ENCODE peak calls at places on chromosomes 7 and 10, in four cellular contexts. One of them, this sample, is unnamed.

GRCh38 chr10:85614566-85614965 is 752.0 kb downstream of the GRID1 start:
- DNase-seq in CD8-positive, alpha-beta T cell: no peak
- DNase-seq in ascending aorta: no peak
- DNase-seq in stimulated activated CD4-positive, alpha-beta T cell treated with anti-CD3 and anti-CD28 coated beads, Interleukin-4, amount 100 ng/mL, for 4 hours: no peak
- DNase-seq in this sample: no peak

GRCh38 chr7:37065779-37066271 is 341.5 kb upstream of the AOAH start:
- DNase-seq in CD8-positive, alpha-beta T cell: no peak
- DNase-seq in ascending aorta: no peak
- DNase-seq in stimulated activated CD4-positive, alpha-beta T cell treated with anti-CD3 and anti-CD28 coated beads, Interleukin-4, amount 100 ng/mL, for 4 hours: peak; percentile 9
- DNase-seq in this sample: no peak

GRCh38 chr10:86365346-86366032 is 1.1 kb downstream of the GRID1 start:
- DNase-seq in CD8-positive, alpha-beta T cell: no peak
- DNase-seq in ascending aorta: no peak
- DNase-seq in stimulated activated CD4-positive, alpha-beta T cell treated with anti-CD3 and anti-CD28 coated beads, Interleukin-4, amount 100 ng/mL, for 4 hours: no peak
- DNase-seq in this sample: no peak

GRCh38 chr10:112797221-112797620 is 152.8 kb upstream of the TCF7L2 start:
- DNase-seq in CD8-positive, alpha-beta T cell: no peak
- DNase-seq in ascending aorta: no peak
- DNase-seq in stimulated activated CD4-positive, alpha-beta T cell treated with anti-CD3 and anti-CD28 coated beads, Interleukin-4, amount 100 ng/mL, for 4 hours: no peak
- DNase-seq in this sample: no peak

GRCh38 chr10:129105266-129105665 is 361.8 kb upstream of the MGMT start:
- DNase-seq in CD8-positive, alpha-beta T cell: no peak
- DNase-seq in ascending aorta: no peak
- DNase-seq in stimulated activated CD4-positive, alpha-beta T cell treated with anti-CD3 and anti-CD28 coated beads, Interleukin-4, amount 100 ng/mL, for 4 hours: no peak
- DNase-seq in this sample: no peak

GRCh38 chr10:1107679-1108078 is 51.5 kb downstream of the WDR37 start:
- DNase-seq in CD8-positive, alpha-beta T cell: no peak
- DNase-seq in ascending aorta: no peak
- DNase-seq in stimulated activated CD4-positive, alpha-beta T cell treated with anti-CD3 and anti-CD28 coated beads, Interleukin-4, amount 100 ng/mL, for 4 hours: no peak
- DNase-seq in this sample: no peak

GRCh38 chr10:33365871-33366411 is 31.5 kb upstream of the NRP1 start:
- DNase-seq in CD8-positive, alpha-beta T cell: no peak
- DNase-seq in ascending aorta: no peak
- DNase-seq in stimulated activated CD4-positive, alpha-beta T cell treated with anti-CD3 and anti-CD28 coated beads, Interleukin-4, amount 100 ng/mL, for 4 hours: no peak
- DNase-seq in this sample: peak; percentile 81

GRCh38 chr7:143519411-143520131 is 41.9 kb downstream of the TAS2R41 start:
- DNase-seq in CD8-positive, alpha-beta T cell: no peak
- DNase-seq in ascending aorta: no peak
- DNase-seq in stimulated activated CD4-positive, alpha-beta T cell treated with anti-CD3 and anti-CD28 coated beads, Interleukin-4, amount 100 ng/mL, for 4 hours: no peak
- DNase-seq in this sample: no peak

GRCh38 chr7:68699090-68699711 is 899.1 kb upstream of the AUTS2 start:
- DNase-seq in CD8-positive, alpha-beta T cell: no peak
- DNase-seq in ascending aorta: no peak
- DNase-seq in stimulated activated CD4-positive, alpha-beta T cell treated with anti-CD3 and anti-CD28 coated beads, Interleukin-4, amount 100 ng/mL, for 4 hours: no peak
- DNase-seq in this sample: no peak

GRCh38 chr7:27767374-27767773 is 27.4 kb downstream of the TAX1BP1 start:
- DNase-seq in CD8-positive, alpha-beta T cell: no peak
- DNase-seq in ascending aorta: no peak
- DNase-seq in stimulated activated CD4-positive, alpha-beta T cell treated with anti-CD3 and anti-CD28 coated beads, Interleukin-4, amount 100 ng/mL, for 4 hours: no peak
- DNase-seq in this sample: no peak

GRCh38 chr7:7843240-7843639 is 124.8 kb upstream of the RPA3 start:
- DNase-seq in CD8-positive, alpha-beta T cell: no peak
- DNase-seq in ascending aorta: no peak
- DNase-seq in stimulated activated CD4-positive, alpha-beta T cell treated with anti-CD3 and anti-CD28 coated beads, Interleukin-4, amount 100 ng/mL, for 4 hours: no peak
- DNase-seq in this sample: no peak

GRCh38 chr7:135745702-135746312 is 2.8 kb downstream of the FAM180A start:
- DNase-seq in CD8-positive, alpha-beta T cell: no peak
- DNase-seq in ascending aorta: peak; percentile 75
- DNase-seq in stimulated activated CD4-positive, alpha-beta T cell treated with anti-CD3 and anti-CD28 coated beads, Interleukin-4, amount 100 ng/mL, for 4 hours: no peak
- DNase-seq in this sample: no peak

GRCh38 chr10:55500931-55501559 is 700.0 kb upstream of the PCDH15 start:
- DNase-seq in CD8-positive, alpha-beta T cell: no peak
- DNase-seq in ascending aorta: no peak
- DNase-seq in stimulated activated CD4-positive, alpha-beta T cell treated with anti-CD3 and anti-CD28 coated beads, Interleukin-4, amount 100 ng/mL, for 4 hours: no peak
- DNase-seq in this sample: no peak

GRCh38 chr10:96998329-96998888 is 166.3 kb downstream of the LCOR start:
- DNase-seq in CD8-positive, alpha-beta T cell: no peak
- DNase-seq in ascending aorta: no peak
- DNase-seq in stimulated activated CD4-positive, alpha-beta T cell treated with anti-CD3 and anti-CD28 coated beads, Interleukin-4, amount 100 ng/mL, for 4 hours: no peak
- DNase-seq in this sample: no peak

GRCh38 chr7:124202546-124202945 is 169.7 kb upstream of the TMEM229A start:
- DNase-seq in CD8-positive, alpha-beta T cell: no peak
- DNase-seq in ascending aorta: no peak
- DNase-seq in stimulated activated CD4-positive, alpha-beta T cell treated with anti-CD3 and anti-CD28 coated beads, Interleukin-4, amount 100 ng/mL, for 4 hours: no peak
- DNase-seq in this sample: no peak

GRCh38 chr10:44339218-44339617 is 45.7 kb downstream of the CXCL12 start:
- DNase-seq in CD8-positive, alpha-beta T cell: no peak
- DNase-seq in ascending aorta: no peak
- DNase-seq in stimulated activated CD4-positive, alpha-beta T cell treated with anti-CD3 and anti-CD28 coated beads, Interleukin-4, amount 100 ng/mL, for 4 hours: no peak
- DNase-seq in this sample: no peak

GRCh38 chr7:158257516-158258410 is 329.9 kb downstream of the PTPRN2 start:
- DNase-seq in CD8-positive, alpha-beta T cell: no peak
- DNase-seq in ascending aorta: no peak
- DNase-seq in stimulated activated CD4-positive, alpha-beta T cell treated with anti-CD3 and anti-CD28 coated beads, Interleukin-4, amount 100 ng/mL, for 4 hours: no peak
- DNase-seq in this sample: no peak

GRCh38 chr10:37865957-37866671 is 8.7 kb upstream of the ZNF248 start:
- DNase-seq in CD8-positive, alpha-beta T cell: no peak
- DNase-seq in ascending aorta: no peak
- DNase-seq in stimulated activated CD4-positive, alpha-beta T cell treated with anti-CD3 and anti-CD28 coated beads, Interleukin-4, amount 100 ng/mL, for 4 hours: no peak
- DNase-seq in this sample: no peak

GRCh38 chr10:17673517-17674051 is 29.6 kb downstream of the STAM start:
- DNase-seq in CD8-positive, alpha-beta T cell: no peak
- DNase-seq in ascending aorta: no peak
- DNase-seq in stimulated activated CD4-positive, alpha-beta T cell treated with anti-CD3 and anti-CD28 coated beads, Interleukin-4, amount 100 ng/mL, for 4 hours: no peak
- DNase-seq in this sample: no peak

GRCh38 chr7:71679480-71679879 is 547.5 kb downstream of the GALNT17 start:
- DNase-seq in CD8-positive, alpha-beta T cell: no peak
- DNase-seq in ascending aorta: no peak
- DNase-seq in stimulated activated CD4-positive, alpha-beta T cell treated with anti-CD3 and anti-CD28 coated beads, Interleukin-4, amount 100 ng/mL, for 4 hours: no peak
- DNase-seq in this sample: no peak

GRCh38 chr10:104680467-104681401 is 39.6 kb downstream of the SORCS3 start:
- DNase-seq in CD8-positive, alpha-beta T cell: no peak
- DNase-seq in ascending aorta: no peak
- DNase-seq in stimulated activated CD4-positive, alpha-beta T cell treated with anti-CD3 and anti-CD28 coated beads, Interleukin-4, amount 100 ng/mL, for 4 hours: no peak
- DNase-seq in this sample: no peak

GRCh38 chr10:12241810-12242529 is 46.0 kb downstream of the CDC123 start:
- DNase-seq in CD8-positive, alpha-beta T cell: no peak
- DNase-seq in ascending aorta: no peak
- DNase-seq in stimulated activated CD4-positive, alpha-beta T cell treated with anti-CD3 and anti-CD28 coated beads, Interleukin-4, amount 100 ng/mL, for 4 hours: peak; percentile 18
- DNase-seq in this sample: no peak

GRCh38 chr10:130757821-130758489 is 553.6 kb downstream of the TCERG1L start:
- DNase-seq in CD8-positive, alpha-beta T cell: no peak
- DNase-seq in ascending aorta: no peak
- DNase-seq in stimulated activated CD4-positive, alpha-beta T cell treated with anti-CD3 and anti-CD28 coated beads, Interleukin-4, amount 100 ng/mL, for 4 hours: no peak
- DNase-seq in this sample: no peak

GRCh38 chr10:62643612-62644587 is 160.6 kb upstream of the ADO start:
- DNase-seq in CD8-positive, alpha-beta T cell: no peak
- DNase-seq in ascending aorta: no peak
- DNase-seq in stimulated activated CD4-positive, alpha-beta T cell treated with anti-CD3 and anti-CD28 coated beads, Interleukin-4, amount 100 ng/mL, for 4 hours: no peak
- DNase-seq in this sample: no peak

GRCh38 chr7:30869794-30870491 is 41.7 kb upstream of the AQP1 start:
- DNase-seq in CD8-positive, alpha-beta T cell: no peak
- DNase-seq in ascending aorta: no peak
- DNase-seq in stimulated activated CD4-positive, alpha-beta T cell treated with anti-CD3 and anti-CD28 coated beads, Interleukin-4, amount 100 ng/mL, for 4 hours: no peak
- DNase-seq in this sample: no peak